ENCODE peak calls at places on chromosomes 5 and 9, in four cellular contexts. J, Q, P and V are unnamed samples. For H3K36me3, the result is how much of the 10 kb centered on the place peaks cover.

GRCh38 chr5:180133971-180134508 is 62.5 kb upstream of the RNF130 start:
- DNase-seq in Q (no peak), P (no peak), J (no peak), V (no peak)

GRCh38 chr5:73759771-73760170 is 133.8 kb downstream of the ARHGEF28 start:
- DNase-seq in P (no peak), Q (no peak), J (no peak), V (no peak)

GRCh38 chr5:173592050-173592669 is 24.3 kb downstream of the BOD1 start:
- DNase-seq in Q (peak), J (no peak), P (peak), V (no peak)

GRCh38 chr9:134455951-134456739 is 129.9 kb downstream of the RXRA start:
- DNase-seq in J (no peak), P (peak), Q (peak), V (no peak)

GRCh38 chr9:129557192-129558036 is 63.5 kb downstream of the C9orf50 start:
- DNase-seq in P (peak), J (no peak), Q (peak), V (no peak)

GRCh38 chr9:92665836-92666235 is 4.1 kb downstream of the IPPK start:
- DNase-seq in P (no peak), Q (no peak), J (no peak), V (no peak)

GRCh38 chr5:68460147-68460760 is 244.7 kb downstream of the PIK3R1 start:
- DNase-seq in P (peak), Q (peak), J (peak), V (no peak)

GRCh38 chr9:107749787-107750444 is 260.3 kb upstream of the KLF4 start:
- DNase-seq in P (peak), J (peak), Q (peak), V (no peak)

GRCh38 chr9:129387822-129388221 is 209.8 kb upstream of the IER5L start:
- DNase-seq in P (no peak), Q (no peak), J (no peak), V (no peak)

GRCh38 chr5:6058055-6058715 is 320.2 kb downstream of the MED10 start:
- DNase-seq in Q (no peak), P (no peak), J (no peak), V (no peak)

DNA sequence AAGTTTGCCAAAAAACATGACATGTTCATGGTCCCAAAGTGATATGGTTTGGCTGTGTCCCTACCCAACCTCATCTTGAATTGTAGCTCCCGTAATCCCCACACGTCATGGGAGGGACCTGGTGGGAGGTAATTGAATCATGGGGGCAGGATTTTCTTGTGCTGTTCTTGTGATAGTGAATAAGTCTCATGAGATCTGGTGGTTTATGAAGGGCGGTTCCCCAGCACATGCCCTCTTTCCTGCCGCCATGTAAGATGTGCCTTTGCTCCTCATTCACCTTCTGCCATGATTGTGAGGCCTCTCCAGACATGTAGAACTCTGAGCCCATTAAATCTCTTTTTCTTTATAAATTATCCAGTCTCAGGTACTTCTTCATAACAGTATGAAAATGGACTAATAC is 322.1 kb downstream of the MED10 start:
- DNase-seq in J (no peak), Q (no peak), P (no peak), V (no peak)
- TF ChIP-seq CTCF in J (no peak), Q (no peak), P (no peak), V (no peak)

GRCh38 chr9:18707489-18708210 is 233.7 kb downstream of the ADAMTSL1 start:
- DNase-seq in P (no peak), J (no peak), Q (peak), V (no peak)

GRCh38 chr9:18707078-18707477 is 233.1 kb downstream of the ADAMTSL1 start:
- DNase-seq in J (no peak), P (no peak), Q (peak), V (no peak)

GRCh38 chr9:18708429-18708828 is 234.5 kb downstream of the ADAMTSL1 start:
- DNase-seq in P (no peak), Q (no peak), J (no peak), V (no peak)

GRCh38 chr9:18705763-18706372 is 231.9 kb downstream of the ADAMTSL1 start:
- DNase-seq in Q (peak), P (no peak), J (no peak), V (no peak)

GRCh38 chr9:18706648-18707047 is 232.7 kb downstream of the ADAMTSL1 start:
- DNase-seq in J (no peak), Q (no peak), P (no peak), V (no peak)
- H3K36me3 ChIP-seq in J (under half), Q (under half), P (under half), V (under half)

GRCh38 chr9:25716220-25716872 is 38.1 kb upstream of the TUSC1 start:
- DNase-seq in P (no peak), J (no peak), Q (peak), V (no peak)
- TF ChIP-seq CTCF in P (no peak), J (peak), Q (peak), V (no peak)

DNA sequence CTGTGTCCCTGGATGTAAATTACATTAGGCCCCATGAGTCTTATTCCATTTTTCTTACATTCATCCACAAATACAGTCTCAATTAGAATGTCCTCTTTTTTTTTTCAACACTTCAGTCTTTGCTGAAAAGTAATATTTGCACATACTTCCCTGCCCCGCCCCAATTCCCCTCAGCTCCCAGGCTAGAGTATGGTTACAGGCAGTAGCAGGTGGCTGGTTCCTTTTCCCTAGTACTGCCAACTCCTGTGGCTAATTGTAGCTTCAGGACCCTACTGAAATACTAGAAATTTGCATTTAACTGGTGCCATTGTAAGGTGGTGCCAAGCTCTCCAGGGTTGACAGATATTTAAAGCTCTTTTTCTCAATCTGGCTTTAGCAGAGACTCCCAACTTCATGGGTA is 80.3 kb downstream of the FAM81B start:
- DNase-seq in J (no peak), Q (no peak), P (no peak), V (no peak)
- H3K36me3 ChIP-seq in J (under half), Q (under half), P (under half), V (under half)

GRCh38 chr5:114360816-114361723 is 800 bp upstream of the KCNN2 start:
- DNase-seq in Q (no peak), P (no peak), J (no peak), V (peak)
- TF ChIP-seq CTCF in Q (no peak), P (no peak), J (no peak), V (peak)

GRCh38 chr9:21806644-21807043 is 4.2 kb downstream of the MTAP start:
- DNase-seq in J (no peak), P (no peak), Q (no peak), V (no peak)
- H3K36me3 ChIP-seq in J (under half), P (under half), Q (under half), V (under half)

GRCh38 chr9:77647267-77647658 is 859 bp downstream of the GNA14 start:
- DNase-seq in J (no peak), P (no peak), Q (no peak), V (peak)

GRCh38 chr9:77647659-77648457 is at the start of gene GNA14:
- DNase-seq in P (no peak), J (no peak), Q (peak), V (peak)

GRCh38 chr9:77651203-77651602 is 3.1 kb upstream of the GNA14 start:
- DNase-seq in P (no peak), Q (no peak), J (no peak), V (no peak)

GRCh38 chr9:77648458-77649108 is 461 bp upstream of the GNA14 start:
- DNase-seq in J (no peak), Q (peak), P (no peak), V (no peak)

GRCh38 chr9:77649109-77649812 is 1.1 kb upstream of the GNA14 start:
- DNase-seq in Q (peak), P (peak), J (no peak), V (no peak)
- TF ChIP-seq CTCF in Q (peak), P (peak), J (peak), V (no peak)